ENCODE peak calls at places on chromosomes 12 and 14, in four cellular contexts. L is stomach; W is hepatocyte; A is CD8-positive, alpha-beta T cell. K is an unnamed sample. For H3K4me1, the result is how much of the 10 kb centered on the place peaks cover.

GRCh38 chr14:65745396-65746190 is 333.1 kb downstream of the FUT8 start:
- DNase-seq in L (no peak), A (no peak), W (no peak), K (no peak)

GRCh38 chr12:120132437-120132836 is 15.9 kb upstream of the RAB35 start:
- DNase-seq in A (no peak), W (no peak), L (peak), K (no peak)

GRCh38 chr12:6461401-6462233 is 8.9 kb downstream of the VAMP1 start:
- DNase-seq in L (peak), A (peak), W (no peak), K (peak)

GRCh38 chr12:32115404-32116104 is 8.9 kb downstream of the BICD1 start:
- DNase-seq in L (peak), W (peak), A (no peak), K (no peak)

GRCh38 chr12:25701290-25701689 is 148.2 kb upstream of the LMNTD1 start:
- DNase-seq in A (no peak), L (no peak), W (peak), K (no peak)

GRCh38 chr12:131617596-131618302 is 93.1 kb upstream of the SFSWAP start:
- DNase-seq in A (no peak), W (no peak), L (no peak), K (no peak)

GRCh38 chr14:67186369-67186768 is 2.9 kb upstream of the GARIN2 start:
- DNase-seq in W (no peak), L (no peak), A (no peak), K (no peak)

GRCh38 chr14:70660967-70661871 is 19.5 kb downstream of the TTC9 start:
- DNase-seq in L (peak), W (no peak), A (peak), K (no peak)

GRCh38 chr12:116855744-116856470 is 25.3 kb downstream of the HRK start:
- DNase-seq in W (no peak), A (no peak), L (no peak), K (no peak)

GRCh38 chr14:98233656-98234055 is 1038.3 kb downstream of the BCL11B start:
- DNase-seq in A (no peak), W (no peak), L (no peak), K (no peak)
- H3K27ac ChIP-seq in A (no peak), W (no peak), L (no peak), K (no peak)

GRCh38 chr12:12810507-12811143 is 2.5 kb upstream of the DDX47 start:
- DNase-seq in A (no peak), L (no peak), W (peak), K (no peak)
- H3K4me1 ChIP-seq in A (under half), L (under half), W (under half), K (half or more)

GRCh38 chr12:45312012-45312411 is 96.1 kb downstream of the ANO6 start:
- DNase-seq in W (no peak), L (no peak), A (no peak), K (no peak)
- H3K27ac ChIP-seq in W (no peak), L (no peak), A (no peak), K (no peak)

GRCh38 chr12:59388694-59389093 is 207.1 kb upstream of the SLC16A7 start:
- DNase-seq in W (no peak), L (no peak), A (no peak), K (no peak)

GRCh38 chr12:59381106-59381505 is 214.7 kb upstream of the SLC16A7 start:
- DNase-seq in L (no peak), A (no peak), W (no peak), K (no peak)

GRCh38 chr12:59388176-59388575 is 207.7 kb upstream of the SLC16A7 start:
- DNase-seq in W (no peak), L (no peak), A (no peak), K (no peak)

GRCh38 chr12:59383426-59383822 is 212.4 kb upstream of the SLC16A7 start:
- DNase-seq in A (no peak), W (no peak), L (no peak), K (no peak)

GRCh38 chr12:59382678-59383425 is 213.0 kb upstream of the SLC16A7 start:
- DNase-seq in W (no peak), A (no peak), L (no peak), K (no peak)
- H3K4me1 ChIP-seq in W (under half), A (under half), L (under half), K (under half)